ENCODE peak calls at places on chromosomes 16 and 17, in ten cellular contexts. One of them, this sample, is unnamed.

GRCh38 chr17:55245986-55246385 is 18.8 kb upstream of the HLF start:
- DNase-seq in NB4: no peak
- DNase-seq in spleen: no peak
- DNase-seq in testis: no peak
- DNase-seq in lower leg skin: no peak
- DNase-seq in ovary: no peak
- DNase-seq in gastrocnemius medialis: no peak
- DNase-seq in heart left ventricle: no peak
- DNase-seq in breast epithelium: no peak
- DNase-seq in adrenal gland: no peak
- DNase-seq in this sample: no peak

GRCh38 chr16:85170066-85171003 is 58.1 kb upstream of the CIBAR2 start:
- DNase-seq in NB4: peak; percentile 32
- DNase-seq in spleen: no peak
- DNase-seq in testis: no peak
- DNase-seq in lower leg skin: no peak
- DNase-seq in ovary: no peak
- DNase-seq in gastrocnemius medialis: peak; percentile 76
- DNase-seq in heart left ventricle: no peak
- DNase-seq in breast epithelium: no peak
- DNase-seq in adrenal gland: no peak
- DNase-seq in this sample: no peak

GRCh38 chr16:81493755-81494433 is 49.3 kb downstream of the CMIP start:
- DNase-seq in NB4: peak; percentile 49
- DNase-seq in spleen: peak; percentile 73
- DNase-seq in testis: no peak
- DNase-seq in lower leg skin: no peak
- DNase-seq in ovary: no peak
- DNase-seq in gastrocnemius medialis: no peak
- DNase-seq in heart left ventricle: peak; percentile 24
- DNase-seq in breast epithelium: peak; percentile 78
- DNase-seq in adrenal gland: peak; percentile 87
- DNase-seq in this sample: peak; percentile 52

GRCh38 chr17:55458977-55459376 is 37.3 kb upstream of the MMD start:
- DNase-seq in NB4: no peak
- DNase-seq in spleen: no peak
- DNase-seq in testis: no peak
- DNase-seq in lower leg skin: no peak
- DNase-seq in ovary: no peak
- DNase-seq in gastrocnemius medialis: no peak
- DNase-seq in heart left ventricle: no peak
- DNase-seq in breast epithelium: no peak
- DNase-seq in adrenal gland: no peak
- DNase-seq in this sample: no peak

GRCh38 chr17:55496094-55496881 is 15.0 kb downstream of the SMIM36 start:
- DNase-seq in NB4: peak; percentile 76
- DNase-seq in spleen: no peak
- DNase-seq in testis: peak; percentile 20
- DNase-seq in lower leg skin: no peak
- DNase-seq in ovary: no peak
- DNase-seq in gastrocnemius medialis: no peak
- DNase-seq in heart left ventricle: no peak
- DNase-seq in breast epithelium: no peak
- DNase-seq in adrenal gland: peak; percentile 64
- DNase-seq in this sample: no peak

GRCh38 chr17:80891096-80892018 is 100.3 kb upstream of the CHMP6 start:
- DNase-seq in NB4: peak; percentile 88
- DNase-seq in spleen: peak; percentile 82
- DNase-seq in testis: no peak
- DNase-seq in lower leg skin: no peak
- DNase-seq in ovary: no peak
- DNase-seq in gastrocnemius medialis: peak; percentile 48
- DNase-seq in heart left ventricle: no peak
- DNase-seq in breast epithelium: no peak
- DNase-seq in adrenal gland: peak; percentile 83
- DNase-seq in this sample: no peak

GRCh38 chr17:45852535-45853297 is 8.0 kb downstream of the SPPL2C start:
- DNase-seq in NB4: peak; percentile 73
- DNase-seq in spleen: peak; percentile 70
- DNase-seq in testis: peak; percentile 82
- DNase-seq in lower leg skin: no peak
- DNase-seq in ovary: peak; percentile 56
- DNase-seq in gastrocnemius medialis: peak; percentile 31
- DNase-seq in heart left ventricle: no peak
- DNase-seq in breast epithelium: no peak
- DNase-seq in adrenal gland: peak; percentile 81
- DNase-seq in this sample: peak; percentile 45

GRCh38 chr16:65069766-65070165 is 52.1 kb downstream of the CDH11 start:
- DNase-seq in NB4: no peak
- DNase-seq in spleen: no peak
- DNase-seq in testis: no peak
- DNase-seq in lower leg skin: no peak
- DNase-seq in ovary: no peak
- DNase-seq in gastrocnemius medialis: peak; percentile 35
- DNase-seq in heart left ventricle: no peak
- DNase-seq in breast epithelium: no peak
- DNase-seq in adrenal gland: no peak
- DNase-seq in this sample: no peak

GRCh38 chr17:2053380-2054261 is 1.3 kb upstream of the HIC1 start:
- DNase-seq in NB4: peak; percentile 69
- DNase-seq in spleen: peak; percentile 92
- DNase-seq in testis: peak; percentile 78
- DNase-seq in lower leg skin: peak; percentile 96
- DNase-seq in ovary: peak; percentile 93
- DNase-seq in gastrocnemius medialis: peak; percentile 51
- DNase-seq in heart left ventricle: peak; percentile 75
- DNase-seq in breast epithelium: peak; percentile 75
- DNase-seq in adrenal gland: peak; percentile 91
- DNase-seq in this sample: peak; percentile 88

GRCh38 chr16:23365602-23366240 is 63.6 kb downstream of the SCNN1B start:
- DNase-seq in NB4: peak; percentile 19
- DNase-seq in spleen: no peak
- DNase-seq in testis: no peak
- DNase-seq in lower leg skin: no peak
- DNase-seq in ovary: no peak
- DNase-seq in gastrocnemius medialis: peak; percentile 65
- DNase-seq in heart left ventricle: no peak
- DNase-seq in breast epithelium: no peak
- DNase-seq in adrenal gland: peak; percentile 55
- DNase-seq in this sample: no peak

DNA sequence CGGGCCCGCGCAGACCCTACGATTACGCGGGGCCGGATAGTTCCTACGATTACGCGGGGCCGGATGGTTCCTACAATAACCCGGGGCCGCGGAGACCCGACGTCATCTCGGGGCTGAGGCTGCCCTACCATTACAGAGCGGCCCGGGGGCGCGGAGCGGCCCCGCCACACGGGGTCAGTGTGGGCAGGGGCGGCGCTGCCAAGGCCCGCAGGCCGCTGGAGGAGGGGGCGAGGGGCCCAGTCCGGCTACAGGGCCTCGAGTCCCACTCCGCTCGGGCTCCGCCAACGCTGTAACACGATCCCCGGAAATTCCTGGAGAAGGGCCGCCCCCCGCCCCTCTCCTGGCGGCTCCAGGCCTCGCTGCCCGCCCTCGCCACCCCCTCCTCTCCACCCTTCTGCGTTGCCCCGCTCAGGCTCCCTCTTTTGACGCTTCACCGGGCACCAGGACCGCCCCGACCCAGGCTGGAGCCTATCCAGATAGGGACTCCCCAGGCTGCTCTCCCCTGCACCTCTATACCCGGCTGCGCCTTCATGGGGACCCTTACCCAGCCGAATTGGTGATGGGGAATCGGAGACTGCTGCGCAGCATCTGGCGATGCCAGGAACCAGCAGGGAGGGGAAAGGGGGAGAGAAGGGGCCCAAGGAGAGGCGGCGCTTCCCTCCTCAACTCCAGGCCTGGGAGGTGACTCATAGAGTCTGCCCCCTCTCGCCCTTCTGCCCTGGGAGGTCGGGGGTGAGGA is at the start of gene RAB34:
- DNase-seq in NB4: no peak
- DNase-seq in spleen: peak; percentile 89
- DNase-seq in testis: peak; percentile 71
- DNase-seq in lower leg skin: peak; percentile 94
- DNase-seq in ovary: peak; percentile 86
- DNase-seq in gastrocnemius medialis: peak; percentile 57
- DNase-seq in heart left ventricle: peak; percentile 80
- DNase-seq in breast epithelium: peak; percentile 66
- DNase-seq in adrenal gland: peak; percentile 86
- DNase-seq in this sample: peak; percentile 86
- TF ChIP-seq CTCF in NB4: no peak
- TF ChIP-seq CTCF in spleen: no peak
- TF ChIP-seq CTCF in testis: no peak
- TF ChIP-seq CTCF in lower leg skin: no peak
- TF ChIP-seq CTCF in ovary: no peak
- TF ChIP-seq CTCF in gastrocnemius medialis: no peak
- TF ChIP-seq CTCF in heart left ventricle: peak; percentile 23
- TF ChIP-seq CTCF in breast epithelium: no peak
- TF ChIP-seq CTCF in adrenal gland: no peak
- TF ChIP-seq CTCF in this sample: peak; percentile 41

DNA sequence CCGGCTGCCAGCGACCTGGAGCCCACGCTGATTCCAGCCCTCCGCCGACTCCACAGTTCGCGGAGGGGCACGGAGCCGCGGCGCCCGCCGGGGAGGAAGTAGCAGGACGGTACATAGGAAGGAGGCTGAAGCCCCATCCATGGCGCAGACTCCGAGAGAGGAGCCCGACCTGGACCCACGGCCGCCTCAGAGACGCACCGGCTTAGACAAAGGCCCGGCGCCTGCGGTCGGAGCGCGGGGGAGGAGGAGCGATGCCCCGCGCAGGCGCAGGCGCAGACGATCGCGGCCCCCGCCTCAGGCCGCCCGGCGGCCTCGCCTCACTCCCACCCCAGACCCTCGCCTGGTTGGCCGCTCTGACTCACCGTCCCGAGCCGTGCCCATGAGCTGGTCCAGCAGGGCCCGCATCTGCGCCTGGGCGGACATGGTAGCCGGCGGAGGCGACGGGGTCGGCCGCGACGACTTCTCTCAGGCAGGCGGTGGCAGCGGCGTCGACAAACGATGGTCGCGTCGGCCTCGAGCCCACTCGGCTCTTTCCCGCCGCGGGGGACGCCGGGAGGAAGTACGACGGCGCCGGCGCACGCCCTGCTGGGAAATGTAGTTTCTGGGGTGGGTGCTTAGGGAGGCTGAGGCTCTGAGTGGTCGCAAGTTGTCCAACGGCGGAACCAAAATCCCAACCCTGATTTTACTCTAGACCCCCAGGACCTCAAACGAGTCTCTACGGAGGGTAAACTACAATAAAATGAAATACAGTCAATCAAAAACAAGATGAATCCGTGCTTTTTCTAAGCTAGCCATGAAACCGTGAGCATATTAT is at the start of gene LUC7L:
- DNase-seq in NB4: peak; percentile 85
- DNase-seq in spleen: peak; percentile 96
- DNase-seq in testis: peak; percentile 93
- DNase-seq in lower leg skin: peak; percentile 97
- DNase-seq in ovary: peak; percentile 87
- DNase-seq in gastrocnemius medialis: peak; percentile 81
- DNase-seq in heart left ventricle: peak; percentile 91
- DNase-seq in breast epithelium: peak; percentile 87
- DNase-seq in adrenal gland: peak; percentile 91
- DNase-seq in this sample: peak; percentile 83
- TF ChIP-seq POLR2A in NB4: peak; percentile 95
- TF ChIP-seq POLR2A in spleen: peak; percentile 85
- TF ChIP-seq POLR2A in testis: peak; percentile 88
- TF ChIP-seq POLR2A in lower leg skin: no peak
- TF ChIP-seq POLR2A in ovary: peak; percentile 99
- TF ChIP-seq POLR2A in gastrocnemius medialis: peak; percentile 98
- TF ChIP-seq POLR2A in heart left ventricle: peak; percentile 93
- TF ChIP-seq POLR2A in breast epithelium: peak; percentile 89
- TF ChIP-seq POLR2A in adrenal gland: peak; percentile 91
- TF ChIP-seq POLR2A in this sample: peak; percentile 86

DNA sequence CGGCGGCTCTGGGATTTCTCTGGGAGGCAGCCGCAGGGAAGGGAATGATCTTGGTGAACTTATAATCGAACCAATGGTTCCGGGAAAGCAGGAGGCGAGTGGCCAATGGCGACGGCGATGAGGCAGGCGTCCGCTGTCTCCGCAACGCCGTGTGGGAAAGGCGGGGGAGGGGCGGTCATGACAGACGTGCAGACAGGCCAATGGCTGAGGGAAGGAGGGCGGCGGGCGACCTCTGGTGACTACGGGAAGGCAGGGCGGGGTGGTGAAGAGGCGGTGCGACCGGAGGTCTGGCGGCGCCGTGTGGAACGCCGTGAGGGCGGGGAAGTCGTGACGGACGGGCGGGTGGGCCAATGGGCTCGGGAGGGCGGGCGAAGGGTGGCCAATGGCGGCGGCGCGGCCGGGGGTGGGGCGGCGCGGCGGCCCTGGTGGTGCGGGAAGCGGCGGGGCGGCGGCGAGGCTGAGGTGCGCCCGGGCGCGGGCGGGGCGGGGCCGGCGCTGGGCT is at the start of gene RAB40C:
- DNase-seq in NB4: peak; percentile 96
- DNase-seq in spleen: peak; percentile 99
- DNase-seq in testis: peak; percentile 99
- DNase-seq in lower leg skin: peak; percentile 100
- DNase-seq in ovary: peak; percentile 99
- DNase-seq in gastrocnemius medialis: peak; percentile 99
- DNase-seq in heart left ventricle: peak; percentile 100
- DNase-seq in breast epithelium: peak; percentile 100
- DNase-seq in adrenal gland: peak; percentile 99
- DNase-seq in this sample: peak; percentile 99
- TF ChIP-seq CTCF in NB4: no peak
- TF ChIP-seq CTCF in spleen: no peak
- TF ChIP-seq CTCF in testis: no peak
- TF ChIP-seq CTCF in lower leg skin: no peak
- TF ChIP-seq CTCF in ovary: peak; percentile 54
- TF ChIP-seq CTCF in gastrocnemius medialis: no peak
- TF ChIP-seq CTCF in heart left ventricle: no peak
- TF ChIP-seq CTCF in breast epithelium: peak; percentile 21
- TF ChIP-seq CTCF in adrenal gland: no peak
- TF ChIP-seq CTCF in this sample: no peak

DNA sequence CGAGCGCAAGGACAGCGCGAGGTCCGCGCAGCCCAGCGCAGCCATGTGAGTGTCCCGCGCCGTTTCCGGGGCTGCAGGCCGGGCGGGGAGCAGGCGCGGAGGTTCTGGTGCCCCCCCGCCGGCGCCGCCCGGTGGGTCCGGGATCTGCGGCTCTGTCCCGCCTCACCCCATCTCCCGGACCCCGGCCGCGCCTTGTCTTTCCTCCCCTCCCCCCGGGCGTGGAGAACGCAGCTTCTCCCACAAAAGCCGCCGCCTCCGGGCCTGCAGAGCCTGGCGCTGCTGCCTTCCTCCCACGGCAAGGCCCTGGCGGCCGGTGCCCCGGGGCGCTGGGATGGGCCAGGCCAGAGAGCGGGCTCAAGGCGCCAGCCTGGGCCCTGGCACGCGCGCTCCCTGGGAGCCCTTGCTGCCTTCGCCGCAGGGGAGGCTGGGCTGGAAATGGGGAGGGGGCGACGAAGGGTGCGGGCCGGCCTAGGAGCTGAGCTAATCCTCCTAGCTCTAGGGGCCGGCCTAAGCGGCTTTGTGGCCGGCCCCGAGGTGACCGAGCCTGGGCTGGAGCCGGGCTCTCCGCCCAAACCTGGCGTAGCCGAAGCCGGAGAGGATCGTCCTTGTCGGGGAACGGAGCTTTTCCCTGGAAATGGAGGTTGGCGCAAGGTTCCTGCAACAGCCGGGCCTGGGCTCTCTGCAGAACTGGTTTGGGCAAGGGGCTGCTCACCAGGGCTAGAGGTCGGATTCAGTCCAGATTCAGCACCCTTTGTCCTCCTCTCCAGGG is 425 bp downstream of the RIPOR1 start:
- DNase-seq in NB4: peak; percentile 70
- DNase-seq in spleen: peak; percentile 90
- DNase-seq in testis: no peak
- DNase-seq in lower leg skin: peak; percentile 91
- DNase-seq in ovary: peak; percentile 52
- DNase-seq in gastrocnemius medialis: no peak
- DNase-seq in heart left ventricle: no peak
- DNase-seq in breast epithelium: no peak
- DNase-seq in adrenal gland: no peak
- DNase-seq in this sample: peak; percentile 39
- TF ChIP-seq POLR2A in NB4: peak; percentile 40
- TF ChIP-seq POLR2A in spleen: no peak
- TF ChIP-seq POLR2A in testis: no peak
- TF ChIP-seq POLR2A in lower leg skin: no peak
- TF ChIP-seq POLR2A in ovary: peak; percentile 56
- TF ChIP-seq POLR2A in gastrocnemius medialis: peak; percentile 85
- TF ChIP-seq POLR2A in heart left ventricle: peak; percentile 85
- TF ChIP-seq POLR2A in breast epithelium: no peak
- TF ChIP-seq POLR2A in adrenal gland: peak; percentile 55
- TF ChIP-seq POLR2A in this sample: no peak